ENCODE peak calls at places on chromosomes 11 and 22, in ten cellular contexts. M is psoas muscle; K is left ventricle myocardium inferior; J is thoracic aorta; R is epithelial cell of prostate; D is HepG2; W is adrenal gland; U is naive thymus-derived CD4-positive, alpha-beta T cell; A is mesendoderm; N is effector memory CD4-positive, alpha-beta T cell. T is an unnamed sample.

GRCh38 chr11:35964846-35965245 is 21.0 kb downstream of the LDLRAD3 start:
- DNase-seq in M (no peak), K (no peak), J (no peak), R (no peak), D (no peak), W (no peak), U (no peak), A (no peak), N (no peak), T (no peak)

GRCh38 chr11:2800655-2801531 is 84.7 kb downstream of the CDKN1C start:
- DNase-seq in M (peak), K (peak), J (no peak), R (no peak), D (no peak), W (peak), U (no peak), A (no peak), N (no peak), T (peak)

GRCh38 chr11:114353448-114353847 is 46.9 kb downstream of the C11orf71 start:
- DNase-seq in M (no peak), K (no peak), J (no peak), R (no peak), D (no peak), W (no peak), U (no peak), A (no peak), N (no peak), T (no peak)

GRCh38 chr11:13772223-13773046 is 104.0 kb downstream of the FAR1 start:
- DNase-seq in M (no peak), K (no peak), J (no peak), R (peak), D (peak), W (peak), U (peak), A (peak), N (no peak), T (no peak)

GRCh38 chr11:127182586-127183203 is 182.1 kb upstream of the KIRREL3 start:
- DNase-seq in M (no peak), K (no peak), J (no peak), R (no peak), D (no peak), W (no peak), U (no peak), A (peak), N (no peak), T (no peak)

GRCh38 chr11:22769081-22769480 is 60.5 kb downstream of the SVIP start:
- DNase-seq in M (no peak), K (no peak), J (no peak), R (no peak), D (no peak), W (no peak), U (no peak), A (no peak), N (no peak), T (no peak)

GRCh38 chr11:12454782-12455181 is 77.4 kb downstream of the PARVA start:
- DNase-seq in M (no peak), K (no peak), J (no peak), R (no peak), D (no peak), W (no peak), U (no peak), A (no peak), N (no peak), T (no peak)

GRCh38 chr11:86068138-86068861 is 584 bp downstream of the PICALM start:
- DNase-seq in M (peak), K (peak), J (peak), R (no peak), D (peak), W (peak), U (peak), A (peak), N (peak), T (peak)

GRCh38 chr11:77198440-77198849 is 70.4 kb downstream of the MYO7A start:
- DNase-seq in M (no peak), K (no peak), J (no peak), R (no peak), D (peak), W (peak), U (no peak), A (peak), N (no peak), T (peak)

GRCh38 chr11:16986434-16987204 is 27.6 kb downstream of the PLEKHA7 start:
- DNase-seq in M (no peak), K (no peak), J (no peak), R (no peak), D (no peak), W (no peak), U (peak), A (peak), N (peak), T (no peak)

GRCh38 chr11:2913029-2913431 is 16.2 kb downstream of the PHLDA2 start:
- DNase-seq in M (no peak), K (no peak), J (no peak), R (no peak), D (no peak), W (no peak), U (no peak), A (peak), N (no peak), T (no peak)

GRCh38 chr11:33234397-33235168 is 22.6 kb upstream of the HIPK3 start:
- DNase-seq in M (no peak), K (no peak), J (no peak), R (no peak), D (no peak), W (no peak), U (no peak), A (no peak), N (no peak), T (no peak)

GRCh38 chr22:50236731-50237409 is 8.0 kb downstream of the TUBGCP6 start:
- DNase-seq in M (no peak), K (peak), J (no peak), R (no peak), D (no peak), W (no peak), U (no peak), A (peak), N (no peak), T (no peak)

GRCh38 chr22:36384766-36385400 is 2.9 kb downstream of the MYH9 start:
- DNase-seq in M (no peak), K (no peak), J (no peak), R (no peak), D (no peak), W (no peak), U (peak), A (peak), N (peak), T (no peak)

GRCh38 chr11:32231909-32232493 is 141.1 kb downstream of the RCN1 start:
- DNase-seq in M (no peak), K (no peak), J (no peak), R (no peak), D (peak), W (no peak), U (no peak), A (peak), N (no peak), T (no peak)

GRCh38 chr11:88183233-88183632 is 8.0 kb upstream of the RAB38 start:
- DNase-seq in M (no peak), K (no peak), J (no peak), R (peak), D (no peak), W (no peak), U (no peak), A (no peak), N (no peak), T (no peak)

GRCh38 chr11:67545280-67545679 is 22.0 kb upstream of the CABP2 start:
- DNase-seq in M (peak), K (peak), J (no peak), R (no peak), D (peak), W (peak), U (no peak), A (peak), N (no peak), T (no peak)

GRCh38 chr11:69891421-69892236 is 72.4 kb upstream of the FGF3 start:
- DNase-seq in M (peak), K (no peak), J (no peak), R (no peak), D (peak), W (peak), U (no peak), A (no peak), N (no peak), T (no peak)

GRCh38 chr11:83072689-83073242 is 1.1 kb upstream of the RAB30 start:
- DNase-seq in M (no peak), K (no peak), J (no peak), R (no peak), D (no peak), W (no peak), U (no peak), A (peak), N (no peak), T (no peak)

GRCh38 chr11:121104223-121104831 is 3.3 kb downstream of the TECTA start:
- DNase-seq in M (peak), K (peak), J (no peak), R (no peak), D (no peak), W (no peak), U (no peak), A (peak), N (no peak), T (peak)

GRCh38 chr22:23833017-23833795 is 5.6 kb downstream of the DERL3 start:
- DNase-seq in M (no peak), K (no peak), J (no peak), R (no peak), D (no peak), W (no peak), U (no peak), A (no peak), N (no peak), T (no peak)

GRCh38 chr11:62133328-62134065 is 9.7 kb downstream of the INCENP start:
- DNase-seq in M (no peak), K (no peak), J (no peak), R (no peak), D (no peak), W (no peak), U (no peak), A (no peak), N (no peak), T (no peak)

GRCh38 chr11:129453293-129453721 is 77.7 kb downstream of the BARX2 start:
- DNase-seq in M (no peak), K (no peak), J (no peak), R (no peak), D (no peak), W (no peak), U (no peak), A (no peak), N (no peak), T (no peak)

GRCh38 chr22:37021710-37022482 is 2.4 kb downstream of the MPST start:
- DNase-seq in M (peak), K (peak), J (no peak), R (no peak), D (no peak), W (no peak), U (peak), A (no peak), N (peak), T (no peak)

GRCh38 chr11:19646921-19647320 is 65.7 kb upstream of the NAV2 start:
- DNase-seq in M (peak), K (no peak), J (no peak), R (no peak), D (no peak), W (no peak), U (no peak), A (no peak), N (no peak), T (no peak)

GRCh38 chr11:117575856-117576255 is 221.2 kb downstream of the DSCAML1 start:
- DNase-seq in M (no peak), K (no peak), J (no peak), R (no peak), D (no peak), W (no peak), U (no peak), A (no peak), N (no peak), T (no peak)

GRCh38 chr11:69003301-69003865 is 9.7 kb downstream of the MRGPRF start:
- DNase-seq in M (no peak), K (no peak), J (no peak), R (no peak), D (no peak), W (no peak), U (no peak), A (no peak), N (no peak), T (no peak)

GRCh38 chr22:43743929-43744643 is 68.0 kb downstream of the EFCAB6 start:
- DNase-seq in M (no peak), K (no peak), J (no peak), R (no peak), D (no peak), W (no peak), U (no peak), A (no peak), N (no peak), T (no peak)

GRCh38 chr11:91350931-91351330 is 873.7 kb upstream of the FAT3 start:
- DNase-seq in M (no peak), K (no peak), J (no peak), R (no peak), D (no peak), W (no peak), U (no peak), A (peak), N (no peak), T (no peak)

GRCh38 chr22:20928573-20928967 is 11.4 kb downstream of the CRKL start:
- DNase-seq in M (no peak), K (no peak), J (no peak), R (no peak), D (no peak), W (no peak), U (no peak), A (no peak), N (no peak), T (no peak)

GRCh38 chr22:20927940-20928572 is 10.8 kb downstream of the CRKL start:
- DNase-seq in M (no peak), K (no peak), J (no peak), R (no peak), D (no peak), W (no peak), U (no peak), A (no peak), N (no peak), T (no peak)

GRCh38 chr22:20930004-20930403 is 12.8 kb downstream of the CRKL start:
- DNase-seq in M (no peak), K (no peak), J (no peak), R (no peak), D (no peak), W (no peak), U (no peak), A (no peak), N (no peak), T (no peak)

GRCh38 chr22:20922141-20922751 is 5.0 kb downstream of the CRKL start:
- DNase-seq in M (no peak), K (no peak), J (no peak), R (no peak), D (no peak), W (no peak), U (no peak), A (peak), N (no peak), T (no peak)

DNA sequence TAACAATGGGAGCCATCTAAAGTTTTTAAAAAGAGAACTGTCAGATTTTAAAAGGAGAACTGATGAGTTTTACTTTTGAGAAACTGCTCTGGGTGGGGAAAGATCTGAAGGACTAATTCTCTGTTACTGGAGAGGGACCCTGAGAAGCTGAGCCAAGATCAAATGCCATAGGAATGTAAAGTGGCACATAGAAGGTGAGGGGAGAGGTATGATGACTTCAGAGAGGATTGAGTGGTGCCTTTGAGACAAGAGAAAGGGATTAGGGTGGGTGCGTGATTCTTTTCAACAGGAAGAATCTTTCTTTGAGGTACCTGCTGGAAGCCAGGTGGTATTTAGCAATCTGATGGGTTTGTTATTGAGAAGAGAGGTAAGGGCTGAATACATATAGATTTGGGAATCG is 9.0 kb downstream of the CRKL start:
- DNase-seq in M (no peak), K (no peak), J (no peak), R (no peak), D (no peak), W (no peak), U (no peak), A (peak), N (no peak), T (no peak)
- H3K27ac ChIP-seq in M (no peak), K (no peak), J (no peak), R (no peak), D (no peak), W (no peak), U (no peak), A (no peak), N (no peak), T (no peak)

DNA sequence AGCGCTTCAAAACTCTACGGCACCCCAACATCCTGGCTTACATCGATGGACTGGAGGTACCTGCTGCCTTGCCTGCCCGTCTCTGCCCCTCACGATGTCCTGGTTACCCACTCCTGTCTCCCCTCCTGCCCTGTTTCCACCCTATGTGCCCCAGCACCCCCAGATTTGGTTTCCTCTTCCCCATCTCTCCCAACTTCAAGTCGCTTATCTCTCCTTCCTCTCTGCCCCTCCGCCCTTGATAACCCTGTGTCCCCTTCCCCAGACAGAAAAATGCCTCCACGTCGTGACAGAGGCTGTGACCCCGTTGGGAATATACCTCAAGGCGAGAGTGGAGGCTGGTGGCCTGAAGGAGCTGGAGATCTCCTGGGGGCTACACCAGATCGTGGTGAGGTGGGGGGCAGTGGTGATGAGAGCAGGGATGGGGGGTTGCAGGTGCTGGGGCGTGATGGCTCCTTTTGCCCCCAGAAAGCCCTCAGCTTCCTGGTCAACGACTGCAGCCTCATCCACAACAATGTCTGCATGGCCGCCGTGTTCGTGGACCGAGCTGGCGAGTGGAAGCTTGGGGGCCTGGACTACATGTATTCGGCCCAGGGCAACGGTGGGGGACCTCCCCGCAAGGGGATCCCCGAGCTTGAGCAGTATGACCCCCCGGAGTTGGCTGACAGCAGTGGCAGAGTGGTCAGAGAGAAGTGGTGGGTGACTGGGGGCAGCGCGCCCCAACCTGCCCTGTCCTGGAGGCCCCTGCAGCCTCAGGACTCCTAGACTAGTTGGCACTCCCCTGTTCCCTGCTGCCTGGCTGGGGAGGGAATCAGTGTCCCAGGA is 987 bp downstream of the SCYL1 start:
- DNase-seq in M (no peak), K (no peak), J (no peak), R (no peak), D (no peak), W (no peak), U (no peak), A (no peak), N (no peak), T (no peak)
- H3K27ac ChIP-seq in M (peak), K (peak), J (peak), R (peak), D (peak), W (peak), U (peak), A (no peak), N (peak), T (peak)

GRCh38 chr11:18379201-18379600 is 15.2 kb upstream of the LDHA start:
- DNase-seq in M (no peak), K (no peak), J (no peak), R (no peak), D (no peak), W (no peak), U (no peak), A (no peak), N (no peak), T (no peak)

GRCh38 chr11:18383388-18384156 is 10.8 kb upstream of the LDHA start:
- DNase-seq in M (peak), K (peak), J (peak), R (peak), D (peak), W (peak), U (peak), A (peak), N (peak), T (peak)

GRCh38 chr11:18390088-18390487 is 4.3 kb upstream of the LDHA start:
- DNase-seq in M (no peak), K (no peak), J (no peak), R (no peak), D (no peak), W (no peak), U (no peak), A (no peak), N (no peak), T (no peak)

GRCh38 chr11:18384157-18384641 is 10.2 kb upstream of the LDHA start:
- DNase-seq in M (peak), K (peak), J (peak), R (no peak), D (peak), W (peak), U (no peak), A (peak), N (no peak), T (peak)
- H3K27ac ChIP-seq in M (peak), K (peak), J (peak), R (peak), D (peak), W (peak), U (peak), A (no peak), N (peak), T (peak)

DNA sequence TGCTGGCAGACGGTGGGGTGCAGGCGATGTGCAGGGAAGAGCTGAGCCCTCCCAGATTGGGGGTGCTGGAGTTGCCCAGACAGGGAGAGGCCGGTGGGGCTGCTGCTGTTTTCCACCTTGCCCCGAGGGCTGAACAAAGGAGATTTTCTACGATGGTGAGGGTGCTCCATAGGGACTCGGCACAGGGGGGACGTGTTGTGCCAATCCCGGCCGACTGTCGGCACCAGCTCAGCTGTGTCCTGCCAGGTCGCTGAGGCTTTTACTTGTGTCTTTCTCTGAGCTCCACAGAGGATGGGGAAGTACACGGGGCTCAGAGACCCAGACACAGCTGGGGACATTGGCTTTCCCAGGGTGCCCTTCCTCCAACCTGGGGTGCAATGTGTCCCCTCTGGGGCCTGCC is 816.8 kb downstream of the BRD1 start:
- DNase-seq in M (no peak), K (no peak), J (no peak), R (no peak), D (no peak), W (peak), U (no peak), A (no peak), N (no peak), T (no peak)
- H3K27ac ChIP-seq in M (no peak), K (no peak), J (peak), R (no peak), D (no peak), W (no peak), U (no peak), A (no peak), N (no peak), T (no peak)

DNA sequence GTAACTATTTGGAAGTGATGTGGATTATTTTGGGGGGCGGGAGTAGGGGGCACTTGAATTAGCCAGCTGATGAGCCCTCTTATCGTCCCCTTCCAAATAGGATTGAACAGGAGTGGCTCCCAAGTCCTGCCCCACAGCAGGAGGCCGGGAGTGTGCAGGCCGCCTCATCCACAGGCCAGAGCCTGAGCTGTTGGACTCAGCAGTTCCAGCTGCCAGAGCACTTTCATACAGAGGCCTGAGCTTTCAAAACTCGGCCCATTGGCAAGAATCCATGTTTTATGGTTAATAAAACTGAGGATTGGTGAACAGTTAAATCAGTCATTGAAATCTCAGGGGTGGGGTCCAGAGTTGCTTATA is 9.6 kb downstream of the FAM118A start:
- DNase-seq in M (no peak), K (peak), J (no peak), R (no peak), D (no peak), W (no peak), U (no peak), A (peak), N (no peak), T (no peak)
- H3K27ac ChIP-seq in M (peak), K (peak), J (peak), R (no peak), D (no peak), W (no peak), U (peak), A (no peak), N (peak), T (peak)